ENCODE peak calls at places on chromosome 6, in four cellular contexts. One of them, this sample, is unnamed.

GRCh38 chr6:11251553-11252358 is 19.3 kb upstream of the NEDD9 start:
- DNase-seq in M059J: peak
- DNase-seq in T-cell: no peak
- DNase-seq in HuH-7.5: no peak
- DNase-seq in this sample: peak

GRCh38 chr6:152380993-152381898 is 255.9 kb downstream of the SYNE1 start:
- DNase-seq in M059J: peak
- DNase-seq in T-cell: no peak
- DNase-seq in HuH-7.5: no peak
- DNase-seq in this sample: peak

GRCh38 chr6:2958331-2958711 is 13.0 kb downstream of the SERPINB6 start:
- DNase-seq in HuH-7.5: no peak
- DNase-seq in T-cell: no peak
- DNase-seq in M059J: no peak
- DNase-seq in this sample: no peak

GRCh38 chr6:156933201-156934053 is 156.2 kb downstream of the ARID1B start:
- DNase-seq in M059J: no peak
- DNase-seq in T-cell: no peak
- DNase-seq in HuH-7.5: peak
- DNase-seq in this sample: peak

GRCh38 chr6:146904596-146904995 is 299.6 kb upstream of the STXBP5 start:
- DNase-seq in T-cell: no peak
- DNase-seq in HuH-7.5: no peak
- DNase-seq in M059J: peak
- DNase-seq in this sample: no peak

GRCh38 chr6:24940311-24940917 is 4.7 kb upstream of the RIPOR2 start:
- DNase-seq in HuH-7.5: no peak
- DNase-seq in T-cell: no peak
- DNase-seq in M059J: no peak
- DNase-seq in this sample: no peak

GRCh38 chr6:19472168-19472567 is 365.0 kb upstream of the ID4 start:
- DNase-seq in T-cell: no peak
- DNase-seq in HuH-7.5: no peak
- DNase-seq in M059J: peak
- DNase-seq in this sample: no peak

GRCh38 chr6:128186724-128187123 is 285.9 kb upstream of the THEMIS start:
- DNase-seq in T-cell: no peak
- DNase-seq in M059J: no peak
- DNase-seq in HuH-7.5: no peak
- DNase-seq in this sample: no peak

GRCh38 chr6:23245559-23245958 is 676.2 kb downstream of the HDGFL1 start:
- DNase-seq in HuH-7.5: no peak
- DNase-seq in M059J: no peak
- DNase-seq in T-cell: no peak
- DNase-seq in this sample: no peak

GRCh38 chr6:89670935-89671565 is 32.5 kb upstream of the LYRM2 start:
- DNase-seq in M059J: no peak
- DNase-seq in T-cell: no peak
- DNase-seq in HuH-7.5: no peak
- DNase-seq in this sample: no peak

GRCh38 chr6:133407320-133408100 is 166.4 kb downstream of the EYA4 start:
- DNase-seq in HuH-7.5: no peak
- DNase-seq in T-cell: no peak
- DNase-seq in M059J: no peak
- DNase-seq in this sample: no peak

GRCh38 chr6:169957351-169957963 is 206.0 kb downstream of the ERMARD start:
- DNase-seq in HuH-7.5: no peak
- DNase-seq in M059J: no peak
- DNase-seq in T-cell: no peak
- DNase-seq in this sample: no peak

GRCh38 chr6:107416179-107416578 is 43.2 kb downstream of the PDSS2 start:
- DNase-seq in T-cell: no peak
- DNase-seq in HuH-7.5: no peak
- DNase-seq in M059J: no peak
- DNase-seq in this sample: no peak

GRCh38 chr6:145261758-145262157 is 473.6 kb downstream of the EPM2A start:
- DNase-seq in T-cell: no peak
- DNase-seq in M059J: no peak
- DNase-seq in HuH-7.5: no peak
- DNase-seq in this sample: no peak

GRCh38 chr6:104940881-104941693 is 15.8 kb upstream of the LIN28B start:
- DNase-seq in HuH-7.5: no peak
- DNase-seq in T-cell: no peak
- DNase-seq in M059J: no peak
- DNase-seq in this sample: peak

GRCh38 chr6:16711551-16712249 is 49.6 kb downstream of the ATXN1 start:
- DNase-seq in HuH-7.5: no peak
- DNase-seq in M059J: peak
- DNase-seq in T-cell: no peak
- DNase-seq in this sample: peak

GRCh38 chr6:129575378-129576118 is 134.4 kb downstream of the ARHGAP18 start:
- DNase-seq in T-cell: no peak
- DNase-seq in M059J: peak
- DNase-seq in HuH-7.5: peak
- DNase-seq in this sample: peak

GRCh38 chr6:55014321-55015088 is 159.8 kb upstream of the HCRTR2 start:
- DNase-seq in HuH-7.5: no peak
- DNase-seq in M059J: peak
- DNase-seq in T-cell: no peak
- DNase-seq in this sample: no peak

GRCh38 chr6:44057238-44057930 is 69.9 kb downstream of the MRPL14 start:
- DNase-seq in M059J: peak
- DNase-seq in T-cell: no peak
- DNase-seq in HuH-7.5: no peak
- DNase-seq in this sample: no peak

GRCh38 chr6:163008626-163009025 is 280.9 kb downstream of the PACRG start:
- DNase-seq in HuH-7.5: no peak
- DNase-seq in T-cell: no peak
- DNase-seq in M059J: no peak
- DNase-seq in this sample: no peak

GRCh38 chr6:33073431-33073871 is at the start of gene HLA-DPA1:
- DNase-seq in M059J: peak
- DNase-seq in T-cell: peak
- DNase-seq in HuH-7.5: no peak
- DNase-seq in this sample: no peak

GRCh38 chr6:161407581-161407980 is 133.7 kb upstream of the AGPAT4 start:
- DNase-seq in T-cell: no peak
- DNase-seq in HuH-7.5: no peak
- DNase-seq in M059J: peak
- DNase-seq in this sample: peak

GRCh38 chr6:35142578-35142977 is 1.4 kb upstream of the TCP11 start:
- DNase-seq in T-cell: no peak
- DNase-seq in M059J: peak
- DNase-seq in HuH-7.5: no peak
- DNase-seq in this sample: no peak

GRCh38 chr6:16286151-16286522 is 47.8 kb downstream of the GMPR start:
- DNase-seq in M059J: peak
- DNase-seq in HuH-7.5: peak
- DNase-seq in T-cell: no peak
- DNase-seq in this sample: peak

GRCh38 chr6:147053311-147053921 is 150.8 kb upstream of the STXBP5 start:
- DNase-seq in M059J: no peak
- DNase-seq in HuH-7.5: no peak
- DNase-seq in T-cell: no peak
- DNase-seq in this sample: no peak

GRCh38 chr6:112233864-112234263 is 20.5 kb downstream of the LAMA4 start:
- DNase-seq in M059J: peak
- DNase-seq in T-cell: no peak
- DNase-seq in HuH-7.5: no peak
- DNase-seq in this sample: no peak

GRCh38 chr6:5260111-5260620 is 584 bp downstream of the LYRM4 start:
- DNase-seq in HuH-7.5: peak
- DNase-seq in M059J: peak
- DNase-seq in T-cell: peak
- DNase-seq in this sample: peak

This sample was measured in HepG2.